ENCODE peak calls at places on chromosomes 11 and 22, in eight cellular contexts. C is effector memory CD4-positive, alpha-beta T cell; I is adrenal gland; O is ovary; U is A549; L is WERI-Rb-1; A is heart left ventricle; Q is spleen. M is an unnamed sample.

GRCh38 chr11:79342686-79343085 is 98.1 kb downstream of the TENM4 start:
- DNase-seq in C (no peak), I (no peak), O (no peak), U (no peak), L (no peak), A (no peak), Q (no peak), M (no peak)

GRCh38 chr11:130886704-130887103 is 29.6 kb downstream of the SNX19 start:
- DNase-seq in C (no peak), I (no peak), O (no peak), U (no peak), L (no peak), A (no peak), Q (no peak), M (no peak)

GRCh38 chr22:18057568-18058209 is 20.1 kb upstream of the PEX26 start:
- DNase-seq in C (no peak), I (peak; percentile 96), O (peak; percentile 85), U (peak; percentile 60), L (no peak), A (no peak), Q (peak; percentile 88), M (no peak)

GRCh38 chr11:28420099-28420498 is 311.9 kb downstream of the METTL15 start:
- DNase-seq in C (no peak), I (no peak), O (no peak), U (no peak), L (no peak), A (no peak), Q (no peak), M (no peak)

GRCh38 chr11:123740787-123741158 is 687 bp downstream of the ZNF202 start:
- DNase-seq in C (no peak), I (no peak), O (no peak), U (no peak), L (no peak), A (no peak), Q (no peak), M (no peak)

GRCh38 chr11:129141748-129142475 is 50.2 kb downstream of the ARHGAP32 start:
- DNase-seq in C (no peak), I (no peak), O (no peak), U (no peak), L (no peak), A (peak; percentile 49), Q (no peak), M (no peak)

GRCh38 chr22:27804683-27805297 is 3.2 kb upstream of the MN1 start:
- DNase-seq in C (peak; percentile 4), I (peak; percentile 75), O (peak; percentile 80), U (peak; percentile 57), L (peak; percentile 77), A (peak; percentile 82), Q (no peak), M (no peak)

GRCh38 chr11:8917157-8917820 is 6.3 kb downstream of the AKIP1 start:
- DNase-seq in C (no peak), I (no peak), O (peak; percentile 78), U (no peak), L (no peak), A (no peak), Q (no peak), M (no peak)

GRCh38 chr11:74696488-74696887 is 34.7 kb downstream of the CHRDL2 start:
- DNase-seq in C (no peak), I (peak; percentile 29), O (peak; percentile 66), U (no peak), L (no peak), A (no peak), Q (no peak), M (no peak)

GRCh38 chr11:1573077-1573846 is 1.2 kb upstream of the DUSP8 start:
- DNase-seq in C (peak; percentile 33), I (no peak), O (no peak), U (no peak), L (no peak), A (no peak), Q (no peak), M (no peak)

GRCh38 chr11:26622201-26622600 is 50.1 kb upstream of the MUC15 start:
- DNase-seq in C (no peak), I (no peak), O (no peak), U (no peak), L (no peak), A (no peak), Q (no peak), M (no peak)

GRCh38 chr22:44172370-44173108 is 8.2 kb upstream of the PARVG start:
- DNase-seq in C (no peak), I (peak; percentile 59), O (no peak), U (no peak), L (no peak), A (peak; percentile 83), Q (peak; percentile 95), M (no peak)

GRCh38 chr22:42754658-42755057 is 34.0 kb upstream of the A4GALT start:
- DNase-seq in C (no peak), I (peak; percentile 84), O (no peak), U (no peak), L (no peak), A (no peak), Q (no peak), M (no peak)

GRCh38 chr11:69648679-69649575 is 8.0 kb downstream of the CCND1 start:
- DNase-seq in C (no peak), I (no peak), O (no peak), U (no peak), L (no peak), A (peak; percentile 55), Q (peak; percentile 73), M (no peak)

GRCh38 chr11:14148653-14149273 is 186.2 kb downstream of the SPON1 start:
- DNase-seq in C (no peak), I (no peak), O (no peak), U (peak; percentile 10), L (no peak), A (no peak), Q (no peak), M (no peak)

GRCh38 chr11:119531623-119532022 is 108.7 kb upstream of the THY1 start:
- DNase-seq in C (no peak), I (no peak), O (no peak), U (no peak), L (no peak), A (no peak), Q (peak; percentile 65), M (no peak)

GRCh38 chr11:61972796-61973602 is 5.6 kb upstream of the FTH1 start:
- DNase-seq in C (no peak), I (peak; percentile 22), O (peak; percentile 46), U (no peak), L (no peak), A (no peak), Q (peak; percentile 71), M (no peak)
- H3K4me3 ChIP-seq in C (no peak overlapping the region), I (no peak overlapping the region), O (no peak overlapping the region), U (no peak overlapping the region), L (no peak overlapping the region), A (no peak overlapping the region), Q (no peak overlapping the region), M (no peak overlapping the region)

GRCh38 chr11:3359092-3359824 is 19.7 kb downstream of the ZNF195 start:
- DNase-seq in C (no peak), I (no peak), O (no peak), U (no peak), L (no peak), A (no peak), Q (no peak), M (no peak)
- H3K9me3 ChIP-seq in C (peaks cover 67% of the 10 kb centered on the region), I (peaks cover 46% of the 10 kb centered on the region), O (no peaks in the 10 kb centered on the region), U (peaks cover 98% of the 10 kb centered on the region), L (peaks cover 55% of the 10 kb centered on the region), A (peaks cover 94% of the 10 kb centered on the region), Q (peaks cover 100% of the 10 kb centered on the region), M (peaks cover 14% of the 10 kb centered on the region)

GRCh38 chr11:111918390-111919256 is at the start of gene C11orf52:
- DNase-seq in C (no peak), I (peak; percentile 31), O (peak; percentile 53), U (no peak), L (no peak), A (no peak), Q (no peak), M (peak; percentile 78)
- H3K4me3 ChIP-seq in C (no peak within 1 kb of the TSS), I (no peak within 1 kb of the TSS), O (peak within 1 kb of the TSS; percentile 10), U (no peak within 1 kb of the TSS), L (no peak within 1 kb of the TSS), A (no peak within 1 kb of the TSS), Q (no peak within 1 kb of the TSS), M (no peak within 1 kb of the TSS)

DNA sequence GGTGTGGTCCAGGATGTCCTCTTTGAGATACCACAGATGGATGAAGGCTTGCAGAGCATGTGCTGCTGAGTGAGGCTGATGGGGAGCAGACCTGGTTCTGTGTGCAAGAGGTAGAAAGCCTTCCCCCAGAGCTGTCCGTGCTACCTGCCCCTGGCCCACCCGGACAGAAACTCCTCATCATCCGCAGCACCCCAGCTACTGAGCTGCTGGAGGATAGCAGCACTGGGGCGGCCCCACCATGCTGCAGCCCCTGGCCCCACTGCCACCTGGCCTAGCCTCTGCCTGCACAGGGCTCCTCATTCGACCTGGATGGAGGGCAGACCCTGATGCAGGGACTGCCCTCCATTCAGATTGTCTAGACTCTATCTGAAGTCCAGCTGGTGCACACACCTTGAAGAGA is 50.5 kb downstream of the NCAPD3 start:
- DNase-seq in C (no peak), I (no peak), O (no peak), U (no peak), L (no peak), A (no peak), Q (no peak), M (no peak)
- H3K9me3 ChIP-seq in C (no peaks in the 10 kb centered on the region), I (no peaks in the 10 kb centered on the region), O (no peaks in the 10 kb centered on the region), U (peaks cover 15% of the 10 kb centered on the region), L (no peaks in the 10 kb centered on the region), A (no peaks in the 10 kb centered on the region), Q (no peaks in the 10 kb centered on the region), M (peaks cover 16% of the 10 kb centered on the region)

DNA sequence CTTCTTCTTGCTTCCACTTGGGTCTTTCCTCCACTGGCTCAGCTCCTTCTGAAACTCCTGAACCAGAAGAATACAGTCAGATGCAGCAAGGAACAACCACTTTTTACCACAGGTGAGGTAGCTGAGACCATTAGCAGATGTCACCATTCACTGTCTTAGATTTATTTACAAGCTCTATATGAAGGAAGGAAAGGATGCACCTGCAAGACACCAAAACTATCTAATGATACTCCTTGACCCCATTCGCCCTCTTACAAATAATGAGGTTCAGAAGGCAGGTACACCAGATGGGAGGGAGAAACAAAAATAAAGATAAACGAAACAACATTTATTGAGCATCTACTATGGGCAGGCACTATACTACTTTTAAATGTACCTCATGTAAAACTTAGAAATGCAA is 10.3 kb downstream of the TFIP11 start:
- DNase-seq in C (no peak), I (no peak), O (no peak), U (no peak), L (no peak), A (no peak), Q (no peak), M (no peak)
- H3K4me3 ChIP-seq in C (no peak overlapping the region), I (no peak overlapping the region), O (no peak overlapping the region), U (no peak overlapping the region), L (no peak overlapping the region), A (no peak overlapping the region), Q (no peak overlapping the region), M (no peak overlapping the region)

M was measured in iPS DF 6.9.